ENCODE peak calls at places on chromosome 12, in seven cellular contexts. One of them, this sample, is unnamed.

GRCh38 chr12:26030371-26030770 is 71.9 kb downstream of the RASSF8 start:
- DNase-seq in A549: no peak
- DNase-seq in fibroblast of lung: no peak
- DNase-seq in left ventricle myocardium inferior: no peak
- DNase-seq in effector memory CD4-positive, alpha-beta T cell: no peak
- DNase-seq in OCI-LY7: no peak
- DNase-seq in A673: no peak
- DNase-seq in this sample: no peak

GRCh38 chr12:2751686-2752085 is 43.1 kb upstream of the FKBP4 start:
- DNase-seq in A549: peak
- DNase-seq in fibroblast of lung: no peak
- DNase-seq in left ventricle myocardium inferior: no peak
- DNase-seq in effector memory CD4-positive, alpha-beta T cell: no peak
- DNase-seq in OCI-LY7: no peak
- DNase-seq in A673: no peak
- DNase-seq in this sample: no peak

GRCh38 chr12:68771223-68771925 is 25.4 kb downstream of the SLC35E3 start:
- DNase-seq in A549: no peak
- DNase-seq in fibroblast of lung: no peak
- DNase-seq in left ventricle myocardium inferior: no peak
- DNase-seq in effector memory CD4-positive, alpha-beta T cell: no peak
- DNase-seq in OCI-LY7: no peak
- DNase-seq in A673: no peak
- DNase-seq in this sample: no peak

GRCh38 chr12:3296409-3296701 is 194.6 kb upstream of the PRMT8 start:
- DNase-seq in A549: no peak
- DNase-seq in fibroblast of lung: no peak
- DNase-seq in left ventricle myocardium inferior: no peak
- DNase-seq in effector memory CD4-positive, alpha-beta T cell: no peak
- DNase-seq in OCI-LY7: no peak
- DNase-seq in A673: no peak
- DNase-seq in this sample: no peak

GRCh38 chr12:27424631-27425230 is 21.8 kb upstream of the SMCO2 start:
- DNase-seq in A549: peak
- DNase-seq in fibroblast of lung: peak
- DNase-seq in left ventricle myocardium inferior: no peak
- DNase-seq in effector memory CD4-positive, alpha-beta T cell: no peak
- DNase-seq in OCI-LY7: peak
- DNase-seq in A673: peak
- DNase-seq in this sample: no peak

GRCh38 chr12:66898700-66899469 is 220.0 kb upstream of the GRIP1 start:
- DNase-seq in A549: no peak
- DNase-seq in fibroblast of lung: no peak
- DNase-seq in left ventricle myocardium inferior: no peak
- DNase-seq in effector memory CD4-positive, alpha-beta T cell: no peak
- DNase-seq in OCI-LY7: no peak
- DNase-seq in A673: no peak
- DNase-seq in this sample: no peak

GRCh38 chr12:6451348-6452244 is at the start of gene TAPBPL:
- DNase-seq in A549: peak
- DNase-seq in fibroblast of lung: peak
- DNase-seq in left ventricle myocardium inferior: peak
- DNase-seq in effector memory CD4-positive, alpha-beta T cell: peak
- DNase-seq in OCI-LY7: peak
- DNase-seq in A673: peak
- DNase-seq in this sample: peak

GRCh38 chr12:4991373-4991772 is 52.3 kb upstream of the KCNA5 start:
- DNase-seq in A549: no peak
- DNase-seq in fibroblast of lung: no peak
- DNase-seq in left ventricle myocardium inferior: no peak
- DNase-seq in effector memory CD4-positive, alpha-beta T cell: no peak
- DNase-seq in OCI-LY7: no peak
- DNase-seq in A673: no peak
- DNase-seq in this sample: no peak

GRCh38 chr12:94504386-94504785 is 44.7 kb upstream of the CEP83 start:
- DNase-seq in A549: no peak
- DNase-seq in fibroblast of lung: no peak
- DNase-seq in left ventricle myocardium inferior: no peak
- DNase-seq in effector memory CD4-positive, alpha-beta T cell: no peak
- DNase-seq in OCI-LY7: no peak
- DNase-seq in A673: no peak
- DNase-seq in this sample: no peak

GRCh38 chr12:117231750-117232149 is 41.5 kb upstream of the FBXO21 start:
- DNase-seq in A549: peak
- DNase-seq in fibroblast of lung: no peak
- DNase-seq in left ventricle myocardium inferior: no peak
- DNase-seq in effector memory CD4-positive, alpha-beta T cell: no peak
- DNase-seq in OCI-LY7: no peak
- DNase-seq in A673: no peak
- DNase-seq in this sample: no peak

GRCh38 chr12:49347307-49348237 is 884 bp downstream of the DNAJC22 start:
- DNase-seq in A549: peak
- DNase-seq in fibroblast of lung: peak
- DNase-seq in left ventricle myocardium inferior: peak
- DNase-seq in effector memory CD4-positive, alpha-beta T cell: peak
- DNase-seq in OCI-LY7: peak
- DNase-seq in A673: peak
- DNase-seq in this sample: peak

GRCh38 chr12:42446761-42447160 is 120.8 kb downstream of the PPHLN1 start:
- DNase-seq in A549: no peak
- DNase-seq in fibroblast of lung: no peak
- DNase-seq in left ventricle myocardium inferior: no peak
- DNase-seq in effector memory CD4-positive, alpha-beta T cell: no peak
- DNase-seq in OCI-LY7: no peak
- DNase-seq in A673: no peak
- DNase-seq in this sample: no peak

GRCh38 chr12:121767525-121768016 is 25.9 kb downstream of the RHOF start:
- DNase-seq in A549: no peak
- DNase-seq in fibroblast of lung: peak
- DNase-seq in left ventricle myocardium inferior: peak
- DNase-seq in effector memory CD4-positive, alpha-beta T cell: no peak
- DNase-seq in OCI-LY7: no peak
- DNase-seq in A673: no peak
- DNase-seq in this sample: peak

GRCh38 chr12:1605129-1606020 is 11.0 kb upstream of the FBXL14 start:
- DNase-seq in A549: peak
- DNase-seq in fibroblast of lung: peak
- DNase-seq in left ventricle myocardium inferior: peak
- DNase-seq in effector memory CD4-positive, alpha-beta T cell: peak
- DNase-seq in OCI-LY7: peak
- DNase-seq in A673: peak
- DNase-seq in this sample: peak

GRCh38 chr12:103858953-103859601 is 18.0 kb upstream of the NT5DC3 start:
- DNase-seq in A549: peak
- DNase-seq in fibroblast of lung: peak
- DNase-seq in left ventricle myocardium inferior: peak
- DNase-seq in effector memory CD4-positive, alpha-beta T cell: no peak
- DNase-seq in OCI-LY7: no peak
- DNase-seq in A673: no peak
- DNase-seq in this sample: no peak

GRCh38 chr12:43882578-43883178 is 46.8 kb downstream of the TMEM117 start:
- DNase-seq in A549: peak
- DNase-seq in fibroblast of lung: peak
- DNase-seq in left ventricle myocardium inferior: no peak
- DNase-seq in effector memory CD4-positive, alpha-beta T cell: peak
- DNase-seq in OCI-LY7: peak
- DNase-seq in A673: peak
- DNase-seq in this sample: no peak

GRCh38 chr12:28097221-28097620 is 93.0 kb upstream of the CCDC91 start:
- DNase-seq in A549: no peak
- DNase-seq in fibroblast of lung: no peak
- DNase-seq in left ventricle myocardium inferior: no peak
- DNase-seq in effector memory CD4-positive, alpha-beta T cell: no peak
- DNase-seq in OCI-LY7: no peak
- DNase-seq in A673: no peak
- DNase-seq in this sample: no peak

GRCh38 chr12:87756111-87756510 is 273.1 kb downstream of the C12orf50 start:
- DNase-seq in A549: peak
- DNase-seq in fibroblast of lung: peak
- DNase-seq in left ventricle myocardium inferior: no peak
- DNase-seq in effector memory CD4-positive, alpha-beta T cell: no peak
- DNase-seq in OCI-LY7: no peak
- DNase-seq in A673: no peak
- DNase-seq in this sample: no peak

GRCh38 chr12:27549801-27550652 is 26.0 kb downstream of the PPFIBP1 start:
- DNase-seq in A549: peak
- DNase-seq in fibroblast of lung: peak
- DNase-seq in left ventricle myocardium inferior: peak
- DNase-seq in effector memory CD4-positive, alpha-beta T cell: no peak
- DNase-seq in OCI-LY7: no peak
- DNase-seq in A673: peak
- DNase-seq in this sample: no peak

GRCh38 chr12:3047961-3048360 is 29.2 kb upstream of the TSPAN9 start:
- DNase-seq in A549: no peak
- DNase-seq in fibroblast of lung: no peak
- DNase-seq in left ventricle myocardium inferior: peak
- DNase-seq in effector memory CD4-positive, alpha-beta T cell: no peak
- DNase-seq in OCI-LY7: no peak
- DNase-seq in A673: peak
- DNase-seq in this sample: no peak

GRCh38 chr12:12586879-12587675 is 24.4 kb upstream of the DUSP16 start:
- DNase-seq in A549: no peak
- DNase-seq in fibroblast of lung: no peak
- DNase-seq in left ventricle myocardium inferior: no peak
- DNase-seq in effector memory CD4-positive, alpha-beta T cell: no peak
- DNase-seq in OCI-LY7: no peak
- DNase-seq in A673: no peak
- DNase-seq in this sample: no peak

GRCh38 chr12:65634061-65634460 is 190.2 kb upstream of the HMGA2 start:
- DNase-seq in A549: no peak
- DNase-seq in fibroblast of lung: no peak
- DNase-seq in left ventricle myocardium inferior: no peak
- DNase-seq in effector memory CD4-positive, alpha-beta T cell: no peak
- DNase-seq in OCI-LY7: no peak
- DNase-seq in A673: no peak
- DNase-seq in this sample: no peak

GRCh38 chr12:112352921-112353320 is 29.3 kb downstream of the HECTD4 start:
- DNase-seq in A549: peak
- DNase-seq in fibroblast of lung: no peak
- DNase-seq in left ventricle myocardium inferior: no peak
- DNase-seq in effector memory CD4-positive, alpha-beta T cell: no peak
- DNase-seq in OCI-LY7: no peak
- DNase-seq in A673: no peak
- DNase-seq in this sample: no peak

GRCh38 chr12:112353389-112353788 is 28.8 kb downstream of the HECTD4 start:
- DNase-seq in A549: peak
- DNase-seq in fibroblast of lung: peak
- DNase-seq in left ventricle myocardium inferior: no peak
- DNase-seq in effector memory CD4-positive, alpha-beta T cell: no peak
- DNase-seq in OCI-LY7: no peak
- DNase-seq in A673: no peak
- DNase-seq in this sample: no peak

GRCh38 chr12:112349440-112349839 is 32.8 kb downstream of the HECTD4 start:
- DNase-seq in A549: no peak
- DNase-seq in fibroblast of lung: peak
- DNase-seq in left ventricle myocardium inferior: no peak
- DNase-seq in effector memory CD4-positive, alpha-beta T cell: no peak
- DNase-seq in OCI-LY7: no peak
- DNase-seq in A673: peak
- DNase-seq in this sample: no peak

GRCh38 chr12:112347521-112347920 is 34.7 kb downstream of the HECTD4 start:
- DNase-seq in A549: no peak
- DNase-seq in fibroblast of lung: peak
- DNase-seq in left ventricle myocardium inferior: no peak
- DNase-seq in effector memory CD4-positive, alpha-beta T cell: no peak
- DNase-seq in OCI-LY7: no peak
- DNase-seq in A673: no peak
- DNase-seq in this sample: no peak

GRCh38 chr12:112350593-112351592 is 31.3 kb downstream of the HECTD4 start:
- DNase-seq in A549: no peak
- DNase-seq in fibroblast of lung: peak
- DNase-seq in left ventricle myocardium inferior: no peak
- DNase-seq in effector memory CD4-positive, alpha-beta T cell: no peak
- DNase-seq in OCI-LY7: no peak
- DNase-seq in A673: no peak
- DNase-seq in this sample: no peak
- H3K27ac ChIP-seq in A549: no peak
- H3K27ac ChIP-seq in fibroblast of lung: no peak
- H3K27ac ChIP-seq in left ventricle myocardium inferior: no peak
- H3K27ac ChIP-seq in effector memory CD4-positive, alpha-beta T cell: no peak
- H3K27ac ChIP-seq in OCI-LY7: no peak
- H3K27ac ChIP-seq in A673: peak
- H3K27ac ChIP-seq in this sample: no peak

DNA sequence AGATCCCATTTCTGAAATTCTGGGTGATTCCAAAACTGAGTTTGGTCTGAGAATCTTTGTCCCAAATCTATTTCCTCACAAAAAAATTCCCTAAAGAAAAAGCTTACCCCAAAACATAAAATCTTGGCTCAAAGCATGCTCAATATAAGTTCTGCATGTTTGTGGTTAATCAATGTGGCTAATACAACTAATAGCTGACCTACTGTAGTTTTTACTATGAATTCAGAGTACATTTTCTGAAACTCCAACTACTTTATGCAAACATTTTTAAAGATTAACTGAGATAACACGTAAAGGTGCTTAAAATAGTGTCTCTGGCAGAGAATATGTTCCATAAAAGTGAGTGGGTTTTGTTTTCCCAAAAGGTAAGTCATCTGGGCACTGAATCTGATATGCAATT is 133.1 kb downstream of the MED13L start:
- DNase-seq in A549: no peak
- DNase-seq in fibroblast of lung: no peak
- DNase-seq in left ventricle myocardium inferior: no peak
- DNase-seq in effector memory CD4-positive, alpha-beta T cell: no peak
- DNase-seq in OCI-LY7: no peak
- DNase-seq in A673: no peak
- DNase-seq in this sample: no peak
- H3K27ac ChIP-seq in A549: no peak
- H3K27ac ChIP-seq in fibroblast of lung: peak
- H3K27ac ChIP-seq in left ventricle myocardium inferior: no peak
- H3K27ac ChIP-seq in effector memory CD4-positive, alpha-beta T cell: no peak
- H3K27ac ChIP-seq in OCI-LY7: no peak
- H3K27ac ChIP-seq in A673: peak
- H3K27ac ChIP-seq in this sample: no peak

GRCh38 chr12:84875241-84875640 is 37.4 kb downstream of the SLC6A15 start:
- DNase-seq in A549: no peak
- DNase-seq in fibroblast of lung: no peak
- DNase-seq in left ventricle myocardium inferior: no peak
- DNase-seq in effector memory CD4-positive, alpha-beta T cell: no peak
- DNase-seq in OCI-LY7: no peak
- DNase-seq in A673: peak
- DNase-seq in this sample: no peak

GRCh38 chr12:84874125-84874824 is 38.3 kb downstream of the SLC6A15 start:
- DNase-seq in A549: peak
- DNase-seq in fibroblast of lung: peak
- DNase-seq in left ventricle myocardium inferior: no peak
- DNase-seq in effector memory CD4-positive, alpha-beta T cell: no peak
- DNase-seq in OCI-LY7: peak
- DNase-seq in A673: peak
- DNase-seq in this sample: no peak

GRCh38 chr12:84877340-84877739 is 35.3 kb downstream of the SLC6A15 start:
- DNase-seq in A549: no peak
- DNase-seq in fibroblast of lung: no peak
- DNase-seq in left ventricle myocardium inferior: no peak
- DNase-seq in effector memory CD4-positive, alpha-beta T cell: no peak
- DNase-seq in OCI-LY7: no peak
- DNase-seq in A673: no peak
- DNase-seq in this sample: no peak

GRCh38 chr12:84874825-84875139 is 37.8 kb downstream of the SLC6A15 start:
- DNase-seq in A549: no peak
- DNase-seq in fibroblast of lung: no peak
- DNase-seq in left ventricle myocardium inferior: no peak
- DNase-seq in effector memory CD4-positive, alpha-beta T cell: no peak
- DNase-seq in OCI-LY7: no peak
- DNase-seq in A673: no peak
- DNase-seq in this sample: no peak
- H3K27ac ChIP-seq in A549: no peak
- H3K27ac ChIP-seq in fibroblast of lung: no peak
- H3K27ac ChIP-seq in left ventricle myocardium inferior: no peak
- H3K27ac ChIP-seq in effector memory CD4-positive, alpha-beta T cell: no peak
- H3K27ac ChIP-seq in OCI-LY7: no peak
- H3K27ac ChIP-seq in A673: no peak
- H3K27ac ChIP-seq in this sample: no peak

GRCh38 chr12:89880695-89881350 is 172.2 kb upstream of the ATP2B1 start:
- DNase-seq in A549: no peak
- DNase-seq in fibroblast of lung: no peak
- DNase-seq in left ventricle myocardium inferior: no peak
- DNase-seq in effector memory CD4-positive, alpha-beta T cell: peak
- DNase-seq in OCI-LY7: peak
- DNase-seq in A673: no peak
- DNase-seq in this sample: no peak
- H3K27ac ChIP-seq in A549: no peak
- H3K27ac ChIP-seq in fibroblast of lung: no peak
- H3K27ac ChIP-seq in left ventricle myocardium inferior: no peak
- H3K27ac ChIP-seq in effector memory CD4-positive, alpha-beta T cell: peak
- H3K27ac ChIP-seq in OCI-LY7: peak
- H3K27ac ChIP-seq in A673: no peak
- H3K27ac ChIP-seq in this sample: no peak

This sample was measured in caudate nucleus.